ENCODE peak calls at places on chromosome 11, in nine cellular contexts. One of them, this sample, is unnamed.

GRCh38 chr11:129853508-129854228 is 38.0 kb downstream of the TMEM45B start:
- DNase-seq in uterus: peak
- DNase-seq in colonic mucosa: peak
- DNase-seq in HCT116: no peak
- DNase-seq in CD8-positive, alpha-beta memory T cell: peak
- DNase-seq in mammary epithelial cell: peak
- DNase-seq in brain microvascular endothelial cell: no peak
- DNase-seq in caudate nucleus: no peak
- DNase-seq in CD8-positive, alpha-beta T cell: peak
- DNase-seq in this sample: peak

GRCh38 chr11:58070585-58070984 is 39.8 kb downstream of the OR6Q1 start:
- DNase-seq in CD8-positive, alpha-beta T cell: no peak
- DNase-seq in HCT116: no peak
- DNase-seq in colonic mucosa: no peak
- DNase-seq in caudate nucleus: no peak
- DNase-seq in uterus: no peak
- DNase-seq in CD8-positive, alpha-beta memory T cell: no peak
- DNase-seq in brain microvascular endothelial cell: no peak
- DNase-seq in mammary epithelial cell: no peak
- DNase-seq in this sample: no peak

GRCh38 chr11:36622431-36623136 is 24.5 kb upstream of the RAG2 start:
- DNase-seq in brain microvascular endothelial cell: peak
- DNase-seq in CD8-positive, alpha-beta memory T cell: no peak
- DNase-seq in HCT116: peak
- DNase-seq in colonic mucosa: no peak
- DNase-seq in CD8-positive, alpha-beta T cell: no peak
- DNase-seq in mammary epithelial cell: peak
- DNase-seq in caudate nucleus: no peak
- DNase-seq in uterus: no peak
- DNase-seq in this sample: no peak

GRCh38 chr11:42043312-42043711 is 583.9 kb upstream of the LRRC4C start:
- DNase-seq in CD8-positive, alpha-beta T cell: no peak
- DNase-seq in HCT116: no peak
- DNase-seq in caudate nucleus: no peak
- DNase-seq in mammary epithelial cell: peak
- DNase-seq in colonic mucosa: no peak
- DNase-seq in CD8-positive, alpha-beta memory T cell: no peak
- DNase-seq in uterus: no peak
- DNase-seq in brain microvascular endothelial cell: peak
- DNase-seq in this sample: no peak

GRCh38 chr11:133163463-133164419 is 368.6 kb downstream of the OPCML start:
- DNase-seq in caudate nucleus: peak
- DNase-seq in mammary epithelial cell: peak
- DNase-seq in HCT116: no peak
- DNase-seq in uterus: no peak
- DNase-seq in colonic mucosa: peak
- DNase-seq in brain microvascular endothelial cell: peak
- DNase-seq in CD8-positive, alpha-beta T cell: no peak
- DNase-seq in CD8-positive, alpha-beta memory T cell: no peak
- DNase-seq in this sample: no peak

GRCh38 chr11:1228921-1229451 is 6.1 kb downstream of the MUC5B start:
- DNase-seq in caudate nucleus: no peak
- DNase-seq in CD8-positive, alpha-beta T cell: no peak
- DNase-seq in mammary epithelial cell: no peak
- DNase-seq in brain microvascular endothelial cell: no peak
- DNase-seq in CD8-positive, alpha-beta memory T cell: no peak
- DNase-seq in uterus: no peak
- DNase-seq in HCT116: no peak
- DNase-seq in colonic mucosa: peak
- DNase-seq in this sample: no peak

GRCh38 chr11:59899532-59899931 is 20.9 kb downstream of the OOSP3 start:
- DNase-seq in uterus: no peak
- DNase-seq in HCT116: no peak
- DNase-seq in CD8-positive, alpha-beta T cell: no peak
- DNase-seq in colonic mucosa: no peak
- DNase-seq in CD8-positive, alpha-beta memory T cell: no peak
- DNase-seq in mammary epithelial cell: no peak
- DNase-seq in caudate nucleus: no peak
- DNase-seq in brain microvascular endothelial cell: peak
- DNase-seq in this sample: no peak

GRCh38 chr11:73236879-73237278 is 18.8 kb downstream of the P2RY2 start:
- DNase-seq in brain microvascular endothelial cell: no peak
- DNase-seq in HCT116: peak
- DNase-seq in uterus: no peak
- DNase-seq in caudate nucleus: no peak
- DNase-seq in colonic mucosa: peak
- DNase-seq in CD8-positive, alpha-beta memory T cell: no peak
- DNase-seq in mammary epithelial cell: peak
- DNase-seq in CD8-positive, alpha-beta T cell: no peak
- DNase-seq in this sample: peak

GRCh38 chr11:93123351-93123898 is 74.4 kb downstream of the SLC36A4 start:
- DNase-seq in CD8-positive, alpha-beta T cell: no peak
- DNase-seq in brain microvascular endothelial cell: no peak
- DNase-seq in mammary epithelial cell: no peak
- DNase-seq in HCT116: no peak
- DNase-seq in caudate nucleus: no peak
- DNase-seq in CD8-positive, alpha-beta memory T cell: no peak
- DNase-seq in colonic mucosa: peak
- DNase-seq in uterus: peak
- DNase-seq in this sample: no peak

GRCh38 chr11:12418019-12418611 is 40.7 kb downstream of the PARVA start:
- DNase-seq in caudate nucleus: no peak
- DNase-seq in uterus: peak
- DNase-seq in CD8-positive, alpha-beta memory T cell: no peak
- DNase-seq in brain microvascular endothelial cell: peak
- DNase-seq in HCT116: no peak
- DNase-seq in CD8-positive, alpha-beta T cell: no peak
- DNase-seq in colonic mucosa: no peak
- DNase-seq in mammary epithelial cell: peak
- DNase-seq in this sample: no peak

GRCh38 chr11:2988996-2989395 is 3.1 kb downstream of the NAP1L4 start:
- DNase-seq in colonic mucosa: no peak
- DNase-seq in HCT116: no peak
- DNase-seq in CD8-positive, alpha-beta T cell: no peak
- DNase-seq in CD8-positive, alpha-beta memory T cell: no peak
- DNase-seq in uterus: no peak
- DNase-seq in mammary epithelial cell: peak
- DNase-seq in brain microvascular endothelial cell: no peak
- DNase-seq in caudate nucleus: no peak
- DNase-seq in this sample: no peak

GRCh38 chr11:2987881-2988280 is 4.2 kb downstream of the NAP1L4 start:
- DNase-seq in CD8-positive, alpha-beta T cell: peak
- DNase-seq in mammary epithelial cell: no peak
- DNase-seq in brain microvascular endothelial cell: no peak
- DNase-seq in HCT116: no peak
- DNase-seq in colonic mucosa: no peak
- DNase-seq in uterus: no peak
- DNase-seq in caudate nucleus: no peak
- DNase-seq in CD8-positive, alpha-beta memory T cell: no peak
- DNase-seq in this sample: no peak

GRCh38 chr11:2990617-2991476 is 1.3 kb downstream of the NAP1L4 start:
- DNase-seq in CD8-positive, alpha-beta T cell: no peak
- DNase-seq in mammary epithelial cell: peak
- DNase-seq in caudate nucleus: peak
- DNase-seq in brain microvascular endothelial cell: no peak
- DNase-seq in uterus: no peak
- DNase-seq in CD8-positive, alpha-beta memory T cell: no peak
- DNase-seq in colonic mucosa: peak
- DNase-seq in HCT116: no peak
- DNase-seq in this sample: no peak

GRCh38 chr11:2988361-2988762 is 3.8 kb downstream of the NAP1L4 start:
- DNase-seq in CD8-positive, alpha-beta memory T cell: no peak
- DNase-seq in mammary epithelial cell: no peak
- DNase-seq in HCT116: no peak
- DNase-seq in uterus: no peak
- DNase-seq in colonic mucosa: no peak
- DNase-seq in CD8-positive, alpha-beta T cell: no peak
- DNase-seq in brain microvascular endothelial cell: no peak
- DNase-seq in caudate nucleus: no peak
- DNase-seq in this sample: no peak

DNA sequence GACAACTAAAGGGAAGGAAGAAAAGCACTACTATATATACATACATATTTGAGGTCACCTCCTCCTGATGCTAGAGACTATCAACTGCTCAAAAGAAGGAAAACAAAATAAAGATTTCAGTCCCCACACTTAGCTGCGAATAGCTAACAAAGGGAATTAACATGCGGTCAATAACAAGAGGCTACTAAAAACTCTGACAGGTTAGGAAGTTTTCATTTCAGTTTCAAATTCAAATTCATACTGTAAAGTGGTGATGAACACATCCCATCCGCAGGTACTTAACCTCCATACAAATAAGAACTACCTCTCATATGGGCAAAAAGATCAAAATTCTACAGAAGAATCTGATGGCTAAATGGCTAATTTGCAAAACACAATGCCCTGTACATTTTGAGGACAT is 2.6 kb downstream of the NAP1L4 start:
- DNase-seq in brain microvascular endothelial cell: no peak
- DNase-seq in uterus: no peak
- DNase-seq in CD8-positive, alpha-beta memory T cell: no peak
- DNase-seq in mammary epithelial cell: no peak
- DNase-seq in HCT116: no peak
- DNase-seq in CD8-positive, alpha-beta T cell: no peak
- DNase-seq in caudate nucleus: no peak
- DNase-seq in colonic mucosa: no peak
- DNase-seq in this sample: no peak
- H3K27ac ChIP-seq in brain microvascular endothelial cell: no peak
- H3K27ac ChIP-seq in uterus: no peak
- H3K27ac ChIP-seq in CD8-positive, alpha-beta memory T cell: peak
- H3K27ac ChIP-seq in mammary epithelial cell: peak
- H3K27ac ChIP-seq in HCT116: no peak
- H3K27ac ChIP-seq in CD8-positive, alpha-beta T cell: peak
- H3K27ac ChIP-seq in caudate nucleus: no peak
- H3K27ac ChIP-seq in colonic mucosa: peak
- H3K27ac ChIP-seq in this sample: peak

DNA sequence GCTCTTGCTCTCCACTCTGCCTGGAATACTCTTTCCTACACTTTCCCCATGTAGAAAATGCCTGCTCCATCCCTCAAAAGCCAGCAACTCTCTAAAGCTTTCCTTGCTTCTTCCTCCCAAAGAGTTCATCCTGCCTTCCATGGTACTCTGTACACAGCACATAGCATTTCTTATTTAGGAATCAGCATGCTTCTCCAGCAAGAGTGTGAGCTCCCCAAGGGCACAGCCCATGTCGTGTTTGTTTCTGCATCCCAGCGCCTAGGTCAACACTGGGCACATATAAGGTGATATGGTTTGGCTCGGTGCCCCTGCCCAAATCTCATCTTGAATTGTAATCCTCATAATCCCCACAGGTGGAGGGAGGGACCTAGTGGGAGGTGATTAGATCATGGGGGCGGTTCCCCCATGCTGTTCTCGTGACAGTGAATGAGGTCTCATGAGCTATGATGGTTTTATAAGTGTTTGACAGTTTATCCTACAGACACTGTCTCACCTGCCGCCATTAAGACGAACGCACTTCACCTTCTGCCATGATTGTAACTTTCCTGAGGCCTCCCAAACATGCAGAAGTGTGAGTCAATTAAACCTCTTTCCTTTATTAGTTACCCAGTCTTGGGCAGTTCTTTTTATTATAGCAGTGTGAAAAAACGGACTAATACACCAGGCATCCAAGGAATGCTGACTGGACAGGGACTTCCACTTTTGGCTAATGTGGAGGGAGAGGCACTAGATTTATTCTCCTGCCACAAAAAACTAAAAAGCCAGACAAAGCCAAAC is 8.2 kb downstream of the VPS37C start:
- DNase-seq in colonic mucosa: no peak
- DNase-seq in caudate nucleus: no peak
- DNase-seq in brain microvascular endothelial cell: peak
- DNase-seq in mammary epithelial cell: peak
- DNase-seq in HCT116: no peak
- DNase-seq in CD8-positive, alpha-beta T cell: no peak
- DNase-seq in CD8-positive, alpha-beta memory T cell: no peak
- DNase-seq in uterus: no peak
- DNase-seq in this sample: no peak
- H3K27ac ChIP-seq in colonic mucosa: peak
- H3K27ac ChIP-seq in caudate nucleus: no peak
- H3K27ac ChIP-seq in brain microvascular endothelial cell: peak
- H3K27ac ChIP-seq in mammary epithelial cell: peak
- H3K27ac ChIP-seq in HCT116: peak
- H3K27ac ChIP-seq in CD8-positive, alpha-beta T cell: no peak
- H3K27ac ChIP-seq in CD8-positive, alpha-beta memory T cell: no peak
- H3K27ac ChIP-seq in uterus: peak
- H3K27ac ChIP-seq in this sample: peak

GRCh38 chr11:105022527-105022926 is 441 bp downstream of the CASP5 start:
- DNase-seq in CD8-positive, alpha-beta T cell: no peak
- DNase-seq in HCT116: no peak
- DNase-seq in mammary epithelial cell: no peak
- DNase-seq in brain microvascular endothelial cell: no peak
- DNase-seq in uterus: no peak
- DNase-seq in colonic mucosa: no peak
- DNase-seq in caudate nucleus: no peak
- DNase-seq in CD8-positive, alpha-beta memory T cell: no peak
- DNase-seq in this sample: no peak

GRCh38 chr11:105027671-105028070 is 4.7 kb upstream of the CASP5 start:
- DNase-seq in HCT116: no peak
- DNase-seq in caudate nucleus: no peak
- DNase-seq in mammary epithelial cell: no peak
- DNase-seq in brain microvascular endothelial cell: no peak
- DNase-seq in CD8-positive, alpha-beta memory T cell: no peak
- DNase-seq in uterus: no peak
- DNase-seq in CD8-positive, alpha-beta T cell: no peak
- DNase-seq in colonic mucosa: no peak
- DNase-seq in this sample: no peak

GRCh38 chr11:105024394-105024793 is 1.4 kb upstream of the CASP5 start:
- DNase-seq in colonic mucosa: no peak
- DNase-seq in HCT116: no peak
- DNase-seq in CD8-positive, alpha-beta memory T cell: no peak
- DNase-seq in uterus: no peak
- DNase-seq in brain microvascular endothelial cell: no peak
- DNase-seq in mammary epithelial cell: no peak
- DNase-seq in CD8-positive, alpha-beta T cell: no peak
- DNase-seq in caudate nucleus: no peak
- DNase-seq in this sample: no peak

GRCh38 chr11:105022998-105023397 is at the start of gene CASP5:
- DNase-seq in CD8-positive, alpha-beta memory T cell: no peak
- DNase-seq in colonic mucosa: peak
- DNase-seq in brain microvascular endothelial cell: no peak
- DNase-seq in mammary epithelial cell: no peak
- DNase-seq in uterus: no peak
- DNase-seq in CD8-positive, alpha-beta T cell: no peak
- DNase-seq in caudate nucleus: no peak
- DNase-seq in HCT116: no peak
- DNase-seq in this sample: no peak
- H3K27ac ChIP-seq in CD8-positive, alpha-beta memory T cell: no peak
- H3K27ac ChIP-seq in colonic mucosa: peak
- H3K27ac ChIP-seq in brain microvascular endothelial cell: no peak
- H3K27ac ChIP-seq in mammary epithelial cell: no peak
- H3K27ac ChIP-seq in uterus: no peak
- H3K27ac ChIP-seq in CD8-positive, alpha-beta T cell: no peak
- H3K27ac ChIP-seq in caudate nucleus: no peak
- H3K27ac ChIP-seq in HCT116: no peak
- H3K27ac ChIP-seq in this sample: peak

DNA sequence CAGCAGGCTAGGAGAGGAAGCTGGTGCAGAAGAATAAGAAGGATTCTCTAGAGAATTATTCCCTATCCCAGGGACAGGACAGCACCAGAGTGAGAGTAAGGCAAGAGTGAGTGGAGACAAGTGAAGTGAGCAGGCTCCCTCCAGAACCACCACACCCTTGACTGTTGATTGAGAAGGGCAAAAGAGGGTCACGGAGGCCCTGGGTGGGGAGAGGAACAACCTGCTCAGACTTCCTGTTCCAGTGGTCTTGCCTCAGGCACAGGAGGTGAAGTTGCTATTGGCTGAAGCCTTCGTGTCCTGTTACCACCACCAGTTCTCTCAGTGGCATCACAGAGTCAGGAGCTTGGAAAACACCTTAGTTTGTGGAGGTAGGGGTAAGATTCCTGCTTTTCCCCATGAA is 51.7 kb upstream of the CCDC89 start:
- DNase-seq in brain microvascular endothelial cell: no peak
- DNase-seq in HCT116: no peak
- DNase-seq in CD8-positive, alpha-beta T cell: no peak
- DNase-seq in mammary epithelial cell: no peak
- DNase-seq in colonic mucosa: peak
- DNase-seq in CD8-positive, alpha-beta memory T cell: peak
- DNase-seq in caudate nucleus: no peak
- DNase-seq in uterus: no peak
- DNase-seq in this sample: no peak
- H3K27ac ChIP-seq in brain microvascular endothelial cell: no peak
- H3K27ac ChIP-seq in HCT116: no peak
- H3K27ac ChIP-seq in CD8-positive, alpha-beta T cell: no peak
- H3K27ac ChIP-seq in mammary epithelial cell: no peak
- H3K27ac ChIP-seq in colonic mucosa: no peak
- H3K27ac ChIP-seq in CD8-positive, alpha-beta memory T cell: no peak
- H3K27ac ChIP-seq in caudate nucleus: no peak
- H3K27ac ChIP-seq in uterus: no peak
- H3K27ac ChIP-seq in this sample: no peak

This sample was measured in lower lobe of right lung.